ENCODE peak calls at places on chromosomes 4 and X, in six cellular contexts. A, K, Z, V, H and N are unnamed samples.

GRCh38 chr4:174559894-174560293 is 37.6 kb upstream of the HPGD start:
- DNase-seq in A (no peak), K (peak; percentile 12), V (peak; percentile 94), Z (peak; percentile 85), H (no peak), N (peak; percentile 45)

GRCh38 chr4:188534917-188535316 is 395.7 kb downstream of the TRIML1 start:
- DNase-seq in H (no peak), A (no peak), V (no peak), Z (no peak), K (no peak), N (no peak)

GRCh38 chrX:10524578-10524977 is 95.8 kb downstream of the MID1 start:
- DNase-seq in A (peak; percentile 21), Z (no peak), V (no peak), K (no peak), H (no peak), N (no peak)

GRCh38 chr4:168831919-168832745 is 177.9 kb downstream of the CBR4 start:
- DNase-seq in V (peak; percentile 91), A (peak; percentile 87), Z (peak; percentile 96), K (peak; percentile 77), H (peak; percentile 78), N (peak; percentile 83)

GRCh38 chr4:158850800-158851644 is 82.2 kb downstream of the FNIP2 start:
- DNase-seq in H (peak; percentile 44), K (no peak), A (peak; percentile 47), Z (no peak), V (peak; percentile 79), N (no peak)

GRCh38 chrX:54386314-54386713 is 28.5 kb upstream of the WNK3 start:
- DNase-seq in A (peak; percentile 0), V (no peak), K (no peak), H (peak; percentile 25), Z (peak; percentile 12), N (no peak)

GRCh38 chr4:138037716-138038115 is 204.4 kb downstream of the SLC7A11 start:
- DNase-seq in K (no peak), V (no peak), H (peak; percentile 83), A (peak; percentile 76), Z (no peak), N (no peak)

GRCh38 chrX:40581333-40581910 is 652 bp downstream of the ATP6AP2 start:
- DNase-seq in V (peak; percentile 9), Z (no peak), H (peak; percentile 8), K (no peak), A (peak; percentile 39), N (no peak)

GRCh38 chr4:186104114-186104894 is at the start of gene FAM149A:
- DNase-seq in V (peak; percentile 52), H (no peak), K (no peak), Z (peak; percentile 34), A (no peak), N (peak; percentile 56)

GRCh38 chrX:154412468-154412867 is 1.1 kb downstream of the TAFAZZIN start:
- DNase-seq in Z (no peak), H (no peak), A (no peak), K (no peak), V (no peak), N (no peak)

GRCh38 chr4:122712782-122713181 is 19.7 kb upstream of the BBS12 start:
- DNase-seq in V (no peak), A (no peak), Z (no peak), K (no peak), H (peak; percentile 24), N (no peak)

GRCh38 chr4:4689694-4690440 is 148.0 kb upstream of the STX18 start:
- DNase-seq in H (no peak), K (no peak), Z (no peak), V (no peak), A (no peak), N (no peak)

GRCh38 chr4:6204098-6204497 is 3.7 kb upstream of the JAKMIP1 start:
- DNase-seq in K (no peak), A (no peak), Z (peak; percentile 51), V (no peak), H (no peak), N (no peak)

GRCh38 chrX:119234931-119235555 is 1.0 kb upstream of the PGRMC1 start:
- DNase-seq in H (no peak), A (no peak), Z (peak; percentile 66), K (no peak), V (no peak), N (peak; percentile 46)

GRCh38 chr4:41144812-41145211 is 69.5 kb downstream of the APBB2 start:
- DNase-seq in V (peak; percentile 54), Z (no peak), A (no peak), K (no peak), H (no peak), N (no peak)

GRCh38 chrX:137548261-137548660 is 17.7 kb upstream of the ZIC3 start:
- DNase-seq in H (no peak), K (no peak), Z (peak; percentile 26), V (no peak), A (no peak), N (peak; percentile 34)

GRCh38 chrX:49166914-49167739 is 4.6 kb downstream of the MAGIX start:
- DNase-seq in V (no peak), A (peak; percentile 84), H (peak; percentile 73), K (no peak), Z (peak; percentile 42), N (no peak)

GRCh38 chr4:184957451-184958115 is 60.7 kb upstream of the HELT start:
- DNase-seq in A (no peak), V (no peak), K (no peak), H (no peak), Z (no peak), N (peak; percentile 14)

GRCh38 chr4:57064120-57064519 is 46.1 kb downstream of the IGFBP7 start:
- DNase-seq in Z (no peak), H (no peak), K (no peak), V (no peak), A (no peak), N (no peak)

GRCh38 chrX:12894074-12894691 is 12.2 kb upstream of the TLR8 start:
- DNase-seq in V (peak; percentile 58), Z (peak; percentile 23), H (peak; percentile 18), A (peak; percentile 24), K (no peak), N (no peak)

GRCh38 chr4:139872274-139872673 is 206.7 kb downstream of the MGST2 start:
- DNase-seq in V (peak; percentile 32), Z (no peak), A (peak; percentile 96), K (no peak), H (peak; percentile 97), N (no peak)

GRCh38 chr4:15729910-15730533 is 27.2 kb downstream of the BST1 start:
- DNase-seq in V (peak; percentile 87), H (peak; percentile 53), K (peak; percentile 29), Z (peak; percentile 59), A (peak; percentile 57), N (no peak)

GRCh38 chrX:133415276-133416105 is at the start of gene GPC4:
- DNase-seq in K (peak; percentile 51), Z (peak; percentile 85), V (peak; percentile 64), A (peak; percentile 67), H (no peak), N (peak; percentile 78)

GRCh38 chr4:100113732-100114131 is 76.5 kb downstream of the DDIT4L start:
- DNase-seq in H (no peak), A (no peak), Z (no peak), V (no peak), K (no peak), N (no peak)

GRCh38 chr4:165383757-165384156 is 4.9 kb downstream of the CPE start:
- DNase-seq in H (no peak), K (no peak), A (peak; percentile 46), V (no peak), Z (peak; percentile 88), N (no peak)

DNA sequence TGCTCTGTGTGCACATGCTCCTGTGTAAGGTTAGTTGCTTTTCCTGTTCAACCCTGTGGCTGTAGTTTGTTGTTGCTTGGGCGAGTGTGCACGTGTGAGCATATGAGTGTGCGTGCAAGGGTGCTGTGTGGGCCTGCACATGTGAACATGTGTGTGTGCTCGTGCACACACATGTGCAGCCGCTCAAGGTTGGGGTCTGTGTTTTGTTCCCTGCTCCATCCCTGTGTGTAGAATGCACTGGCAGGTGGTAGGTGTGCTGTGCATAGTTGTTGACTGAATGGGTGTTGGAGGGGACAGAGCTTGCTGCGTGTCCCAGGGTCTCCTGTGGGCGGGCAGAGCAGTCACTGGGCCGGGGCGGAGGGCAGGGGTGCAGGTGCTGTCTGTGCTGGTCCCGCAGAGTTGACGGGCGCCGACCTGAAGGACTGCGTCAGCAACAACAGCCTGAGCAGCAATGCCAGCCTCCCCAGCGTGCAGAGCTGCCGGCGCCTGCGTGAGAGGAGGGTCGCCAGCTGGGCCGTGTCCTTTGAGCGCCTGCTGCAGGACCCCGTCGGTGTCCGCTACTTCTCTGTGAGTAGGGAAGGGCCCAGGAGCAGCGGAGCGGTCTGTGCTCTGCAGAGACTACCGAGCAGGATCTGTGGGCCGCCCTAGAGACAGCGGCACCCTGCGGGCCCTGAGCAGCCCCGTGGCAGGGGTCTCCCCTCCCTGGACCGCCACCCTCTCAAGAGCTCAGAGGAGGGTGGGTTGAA is 27.9 kb upstream of the HGFAC start:
- DNase-seq in K (no peak), A (no peak), Z (no peak), V (no peak), H (no peak), N (peak; percentile 27)
- H2BK5ac ChIP-seq in K (no peak overlapping the region), A (no peak overlapping the region), Z (no peak overlapping the region), V (no peak overlapping the region), H (no peak overlapping the region), N (no peak overlapping the region)

DNA sequence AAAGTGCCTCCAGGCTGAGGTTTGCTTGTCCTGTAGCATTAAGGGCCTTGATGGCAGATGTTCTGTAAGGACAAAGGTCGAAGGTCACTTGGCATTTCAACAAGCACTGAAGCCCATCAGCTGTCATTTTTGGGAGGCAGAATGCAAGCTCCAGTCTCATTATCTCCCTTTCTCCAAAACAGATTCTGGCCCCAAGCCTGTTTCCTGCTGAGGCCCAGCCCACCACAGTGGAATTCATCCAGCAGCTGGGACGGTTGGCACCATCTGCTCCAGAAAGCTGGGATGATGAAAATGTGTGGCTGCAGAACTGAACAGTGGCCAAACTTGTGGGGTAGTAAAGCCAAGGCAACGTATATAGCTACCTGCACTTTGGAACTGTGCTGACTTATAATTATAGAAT is 17.7 kb upstream of the PPEF2 start:
- DNase-seq in A (no peak), Z (no peak), V (peak; percentile 15), K (no peak), H (peak; percentile 20), N (no peak)
- H3K18ac ChIP-seq in A (no peak overlapping the region), Z (no peak overlapping the region), V (no peak overlapping the region), K (no peak overlapping the region), H (no peak overlapping the region), N (no peak overlapping the region)

GRCh38 chr4:24867766-24868296 is 45.0 kb downstream of the CCDC149 start:
- DNase-seq in A (no peak), K (no peak), H (no peak), V (no peak), Z (no peak), N (peak; percentile 47)
- H2BK120ac ChIP-seq in A (no peak overlapping the region), K (no peak overlapping the region), H (no peak overlapping the region), V (no peak overlapping the region), Z (no peak overlapping the region), N (no peak overlapping the region)

GRCh38 chrX:994780-995179 is 217.7 kb downstream of the CRLF2 start:
- DNase-seq in A (no peak), V (no peak), Z (no peak), K (no peak), H (no peak), N (no peak)

DNA sequence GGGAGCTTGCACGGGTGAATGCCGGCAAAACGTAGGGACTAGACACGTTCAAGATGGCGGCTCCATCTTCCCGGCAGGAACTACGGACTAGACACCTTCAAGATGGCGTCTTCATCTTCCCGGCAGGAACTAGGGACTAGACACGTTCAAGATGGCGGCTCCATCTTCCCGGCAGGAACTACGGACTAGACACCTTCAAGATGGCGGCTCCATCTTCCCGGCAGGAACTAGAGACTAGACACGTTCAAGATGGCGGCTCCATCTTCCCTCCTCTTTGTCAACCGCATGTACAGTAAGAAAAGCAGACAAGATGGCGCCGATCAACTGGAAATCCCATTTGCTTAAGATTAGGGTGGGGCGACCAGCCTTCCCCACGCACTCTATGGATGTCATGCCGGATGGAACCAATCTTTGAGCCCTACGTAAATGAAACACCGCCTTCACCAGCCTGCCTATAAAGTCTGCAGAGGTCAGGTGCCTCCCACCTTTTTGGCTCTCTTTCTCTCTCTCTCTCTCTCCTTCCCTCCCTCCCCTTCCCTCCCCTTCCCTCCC is 222.4 kb downstream of the CRLF2 start:
- DNase-seq in V (peak; percentile 78), A (peak; percentile 65), Z (peak; percentile 70), K (no peak), H (peak; percentile 56), N (peak; percentile 87)
- H2BK5ac ChIP-seq in V (no peak overlapping the region), A (no peak overlapping the region), Z (no peak overlapping the region), K (no peak overlapping the region), H (no peak overlapping the region), N (no peak overlapping the region)